ENCODE peak calls at places on chromosome 14, in eight cellular contexts. One of them, this sample, is unnamed.

GRCh38 chr14:73457935-73458218 is 469 bp downstream of the NUMB start:
- DNase-seq in heart left ventricle: peak
- DNase-seq in progenitor cell of endocrine pancreas: no peak
- DNase-seq in amygdala: no peak
- DNase-seq in stimulated activated CD4-positive, alpha-beta T cell treated with anti-CD3 and anti-CD28 coated beads, Interleukin-2, amount 100 ng/mL, for 48 hours: no peak
- DNase-seq in CD4-positive, CD25-positive, alpha-beta regulatory T cell: no peak
- DNase-seq in A172: peak
- DNase-seq in NCI-H2029: no peak
- DNase-seq in this sample: no peak

GRCh38 chr14:73913256-73913655 is 26.6 kb downstream of the ZNF410 start:
- DNase-seq in heart left ventricle: no peak
- DNase-seq in progenitor cell of endocrine pancreas: no peak
- DNase-seq in amygdala: no peak
- DNase-seq in stimulated activated CD4-positive, alpha-beta T cell treated with anti-CD3 and anti-CD28 coated beads, Interleukin-2, amount 100 ng/mL, for 48 hours: no peak
- DNase-seq in CD4-positive, CD25-positive, alpha-beta regulatory T cell: no peak
- DNase-seq in A172: no peak
- DNase-seq in NCI-H2029: no peak
- DNase-seq in this sample: no peak

GRCh38 chr14:38208825-38209562 is 1.3 kb downstream of the SSTR1 start:
- DNase-seq in heart left ventricle: no peak
- DNase-seq in progenitor cell of endocrine pancreas: peak
- DNase-seq in amygdala: no peak
- DNase-seq in stimulated activated CD4-positive, alpha-beta T cell treated with anti-CD3 and anti-CD28 coated beads, Interleukin-2, amount 100 ng/mL, for 48 hours: no peak
- DNase-seq in CD4-positive, CD25-positive, alpha-beta regulatory T cell: no peak
- DNase-seq in A172: no peak
- DNase-seq in NCI-H2029: no peak
- DNase-seq in this sample: peak

GRCh38 chr14:103859416-103860202 is 12.2 kb upstream of the PPP1R13B start:
- DNase-seq in heart left ventricle: no peak
- DNase-seq in progenitor cell of endocrine pancreas: no peak
- DNase-seq in amygdala: no peak
- DNase-seq in stimulated activated CD4-positive, alpha-beta T cell treated with anti-CD3 and anti-CD28 coated beads, Interleukin-2, amount 100 ng/mL, for 48 hours: no peak
- DNase-seq in CD4-positive, CD25-positive, alpha-beta regulatory T cell: no peak
- DNase-seq in A172: no peak
- DNase-seq in NCI-H2029: no peak
- DNase-seq in this sample: no peak

GRCh38 chr14:105315211-105315721 is 718 bp downstream of the PACS2 start:
- DNase-seq in heart left ventricle: no peak
- DNase-seq in progenitor cell of endocrine pancreas: peak
- DNase-seq in amygdala: no peak
- DNase-seq in stimulated activated CD4-positive, alpha-beta T cell treated with anti-CD3 and anti-CD28 coated beads, Interleukin-2, amount 100 ng/mL, for 48 hours: no peak
- DNase-seq in CD4-positive, CD25-positive, alpha-beta regulatory T cell: peak
- DNase-seq in A172: no peak
- DNase-seq in NCI-H2029: no peak
- DNase-seq in this sample: no peak

GRCh38 chr14:63897706-63898105 is 44.9 kb downstream of the SYNE2 start:
- DNase-seq in heart left ventricle: no peak
- DNase-seq in progenitor cell of endocrine pancreas: no peak
- DNase-seq in amygdala: no peak
- DNase-seq in stimulated activated CD4-positive, alpha-beta T cell treated with anti-CD3 and anti-CD28 coated beads, Interleukin-2, amount 100 ng/mL, for 48 hours: no peak
- DNase-seq in CD4-positive, CD25-positive, alpha-beta regulatory T cell: no peak
- DNase-seq in A172: no peak
- DNase-seq in NCI-H2029: no peak
- DNase-seq in this sample: no peak

GRCh38 chr14:61609143-61609851 is 86.0 kb upstream of the HIF1A start:
- DNase-seq in heart left ventricle: no peak
- DNase-seq in progenitor cell of endocrine pancreas: no peak
- DNase-seq in amygdala: no peak
- DNase-seq in stimulated activated CD4-positive, alpha-beta T cell treated with anti-CD3 and anti-CD28 coated beads, Interleukin-2, amount 100 ng/mL, for 48 hours: no peak
- DNase-seq in CD4-positive, CD25-positive, alpha-beta regulatory T cell: no peak
- DNase-seq in A172: no peak
- DNase-seq in NCI-H2029: peak
- DNase-seq in this sample: no peak

GRCh38 chr14:32472512-32473472 is 143.7 kb downstream of the AKAP6 start:
- DNase-seq in heart left ventricle: peak
- DNase-seq in progenitor cell of endocrine pancreas: no peak
- DNase-seq in amygdala: no peak
- DNase-seq in stimulated activated CD4-positive, alpha-beta T cell treated with anti-CD3 and anti-CD28 coated beads, Interleukin-2, amount 100 ng/mL, for 48 hours: no peak
- DNase-seq in CD4-positive, CD25-positive, alpha-beta regulatory T cell: no peak
- DNase-seq in A172: peak
- DNase-seq in NCI-H2029: peak
- DNase-seq in this sample: no peak

GRCh38 chr14:102654298-102654697 is 61.8 kb downstream of the RCOR1 start:
- DNase-seq in heart left ventricle: no peak
- DNase-seq in progenitor cell of endocrine pancreas: no peak
- DNase-seq in amygdala: no peak
- DNase-seq in stimulated activated CD4-positive, alpha-beta T cell treated with anti-CD3 and anti-CD28 coated beads, Interleukin-2, amount 100 ng/mL, for 48 hours: peak
- DNase-seq in CD4-positive, CD25-positive, alpha-beta regulatory T cell: no peak
- DNase-seq in A172: peak
- DNase-seq in NCI-H2029: no peak
- DNase-seq in this sample: no peak